ENCODE peak calls at places on chromosomes 13 and 19, in nine cellular contexts. U, H, M, Y, D, A, V, W and I are unnamed samples.

GRCh38 chr13:27455331-27455855 is 5.0 kb upstream of the MTIF3 start:
- DNase-seq in U (peak), H (no peak), M (no peak), Y (no peak), D (no peak), A (no peak), V (no peak), W (no peak), I (peak)

GRCh38 chr13:23506071-23506820 is 64.0 kb upstream of the TNFRSF19 start:
- DNase-seq in U (no peak), H (no peak), M (no peak), Y (no peak), D (no peak), A (no peak), V (no peak), W (peak), I (no peak)

GRCh38 chr19:52307275-52307674 is 10.3 kb downstream of the ZNF480 start:
- DNase-seq in U (peak), H (peak), M (no peak), Y (no peak), D (peak), A (peak), V (no peak), W (peak), I (peak)

GRCh38 chr13:97344250-97345175 is 89.5 kb upstream of the RAP2A start:
- DNase-seq in U (peak), H (peak), M (no peak), Y (peak), D (peak), A (peak), V (peak), W (peak), I (peak)

GRCh38 chr19:17999685-18000479 is 8.1 kb upstream of the ARRDC2 start:
- DNase-seq in U (no peak), H (no peak), M (no peak), Y (no peak), D (no peak), A (no peak), V (no peak), W (no peak), I (no peak)

GRCh38 chr13:110341445-110342247 is 34.6 kb downstream of the COL4A2 start:
- DNase-seq in U (no peak), H (no peak), M (no peak), Y (no peak), D (peak), A (no peak), V (no peak), W (peak), I (no peak)

GRCh38 chr19:44756089-44756562 is 7.6 kb downstream of the BCL3 start:
- DNase-seq in U (no peak), H (no peak), M (no peak), Y (no peak), D (no peak), A (no peak), V (no peak), W (peak), I (no peak)

GRCh38 chr13:61423879-61424278 is 8.2 kb upstream of the PCDH20 start:
- DNase-seq in U (no peak), H (no peak), M (no peak), Y (no peak), D (no peak), A (no peak), V (no peak), W (no peak), I (no peak)

GRCh38 chr19:35484637-35485036 is 5.6 kb downstream of the KRTDAP start:
- DNase-seq in U (no peak), H (no peak), M (no peak), Y (no peak), D (no peak), A (no peak), V (no peak), W (no peak), I (peak)

GRCh38 chr13:31192306-31192705 is 7.5 kb upstream of the B3GLCT start:
- DNase-seq in U (no peak), H (no peak), M (no peak), Y (no peak), D (no peak), A (no peak), V (no peak), W (no peak), I (no peak)

GRCh38 chr13:49060698-49061387 is 85.1 kb downstream of the FNDC3A start:
- DNase-seq in U (no peak), H (no peak), M (no peak), Y (no peak), D (no peak), A (peak), V (no peak), W (peak), I (no peak)

GRCh38 chr19:40466219-40467006 is at the start of gene SPTBN4:
- DNase-seq in U (no peak), H (peak), M (no peak), Y (peak), D (no peak), A (no peak), V (peak), W (no peak), I (peak)

GRCh38 chr19:18109363-18109730 is 11.8 kb downstream of the MAST3 start:
- DNase-seq in U (no peak), H (no peak), M (no peak), Y (peak), D (no peak), A (no peak), V (no peak), W (no peak), I (no peak)

GRCh38 chr19:49613374-49613773 is 22.4 kb downstream of the PRR12 start:
- DNase-seq in U (no peak), H (no peak), M (no peak), Y (no peak), D (peak), A (no peak), V (no peak), W (no peak), I (no peak)

DNA sequence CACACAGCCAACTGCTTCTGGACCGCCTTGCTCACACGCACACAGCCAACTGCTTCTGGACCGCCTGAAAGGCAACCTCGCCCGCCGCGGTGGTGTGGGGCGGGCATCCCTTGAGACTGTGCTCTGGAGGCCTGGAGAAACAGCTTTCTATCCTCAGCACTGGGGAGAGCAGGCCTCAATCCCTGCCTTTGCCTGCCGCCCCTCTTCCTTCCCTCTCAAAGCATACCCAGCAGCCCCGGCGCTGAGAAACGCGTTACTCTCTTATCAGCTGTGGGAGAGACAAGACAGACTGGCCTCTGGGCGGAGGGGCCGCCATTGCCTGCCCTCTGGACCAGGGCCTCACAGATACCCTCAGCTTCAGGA is 2.9 kb downstream of the LIPE start:
- DNase-seq in U (no peak), H (no peak), M (no peak), Y (no peak), D (no peak), A (no peak), V (no peak), W (no peak), I (no peak)
- H3K4me3 ChIP-seq in U (no peak), H (no peak), M (no peak), Y (peak), D (no peak), A (no peak), V (peak), W (no peak), I (no peak)

GRCh38 chr19:38228005-38228377 is 4.0 kb upstream of the DPF1 start:
- DNase-seq in U (no peak), H (peak), M (no peak), Y (no peak), D (no peak), A (no peak), V (no peak), W (no peak), I (no peak)

GRCh38 chr19:38227272-38228004 is 3.4 kb upstream of the DPF1 start:
- DNase-seq in U (no peak), H (no peak), M (no peak), Y (no peak), D (no peak), A (no peak), V (no peak), W (no peak), I (no peak)

GRCh38 chr19:38229585-38230073 is 5.6 kb upstream of the DPF1 start:
- DNase-seq in U (no peak), H (peak), M (peak), Y (peak), D (peak), A (peak), V (no peak), W (peak), I (peak)

GRCh38 chr19:38231918-38232317 is 7.9 kb upstream of the DPF1 start:
- DNase-seq in U (no peak), H (no peak), M (no peak), Y (no peak), D (no peak), A (no peak), V (no peak), W (no peak), I (no peak)

DNA sequence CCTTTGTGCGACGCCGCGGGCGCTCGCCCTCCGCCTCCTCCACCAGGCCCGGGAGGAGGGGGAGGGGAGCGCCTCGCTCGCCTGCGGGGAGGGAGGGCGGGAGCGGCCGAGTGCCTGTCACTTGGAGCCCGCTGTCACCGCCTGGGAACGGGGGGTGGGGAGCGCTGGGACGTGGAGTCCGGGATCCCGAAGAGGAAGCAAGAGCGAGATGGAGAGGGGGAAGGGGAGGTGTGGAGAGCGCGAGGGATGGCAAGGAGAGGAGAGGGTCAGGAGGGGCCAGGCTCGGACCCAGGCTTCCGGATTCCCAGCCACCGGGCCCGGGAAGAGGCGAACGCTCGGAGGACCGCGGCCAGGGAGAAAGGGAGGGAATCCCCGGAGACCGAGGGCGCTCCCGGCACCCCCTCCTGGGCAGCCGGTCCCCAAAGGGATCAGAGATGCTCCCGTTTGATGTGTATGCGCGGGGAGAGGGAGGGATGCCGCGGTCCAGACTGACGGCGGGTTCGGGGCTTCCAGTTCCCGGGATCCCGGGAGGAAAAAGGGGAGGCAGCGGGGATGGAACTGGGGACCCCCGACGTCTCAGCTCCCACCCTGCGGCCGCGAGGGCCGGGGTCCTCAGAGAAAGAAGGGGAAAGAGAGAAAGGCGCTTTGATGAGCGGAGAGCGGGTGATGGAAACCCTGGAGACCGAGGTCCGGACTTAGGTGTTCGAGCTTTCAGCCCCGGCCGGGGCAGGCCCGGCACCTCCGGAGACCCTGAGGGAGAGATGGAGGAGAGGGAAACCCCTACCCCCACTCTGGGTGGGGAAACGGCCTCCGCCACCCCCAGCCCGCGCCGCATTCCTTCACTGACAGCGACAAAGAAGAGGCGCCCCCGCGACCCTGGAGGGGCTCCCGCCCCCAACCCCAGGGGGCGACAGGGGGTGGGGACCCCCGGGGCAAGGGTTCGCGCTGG is 4.7 kb upstream of the DPF1 start:
- DNase-seq in U (no peak), H (peak), M (no peak), Y (no peak), D (no peak), A (no peak), V (no peak), W (no peak), I (no peak)
- H3K4me3 ChIP-seq in U (no peak), H (peak), M (peak), Y (no peak), D (peak), A (peak), V (no peak), W (peak), I (no peak)

DNA sequence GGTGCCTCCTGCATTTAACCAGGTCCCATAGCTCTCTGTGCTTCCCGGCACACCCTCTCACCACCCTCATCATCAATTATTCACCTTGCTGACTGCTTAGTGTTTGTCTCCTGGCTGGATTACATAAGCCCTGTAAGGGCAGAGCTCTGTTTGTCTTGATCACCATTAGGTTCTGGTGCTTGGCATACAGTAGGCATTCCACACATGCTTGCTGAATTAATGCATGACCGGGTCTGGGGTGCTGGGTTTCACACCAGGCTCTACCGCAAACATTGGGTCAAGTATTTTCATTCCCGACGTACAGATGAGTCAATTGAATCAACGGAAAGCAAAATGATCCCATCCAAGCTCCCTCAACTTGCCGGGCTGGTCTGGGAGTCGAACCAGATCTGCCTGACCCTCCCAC is 28.5 kb downstream of the VAV1 start:
- DNase-seq in U (no peak), H (no peak), M (no peak), Y (no peak), D (peak), A (peak), V (no peak), W (peak), I (no peak)
- H3K4me3 ChIP-seq in U (no peak), H (no peak), M (no peak), Y (peak), D (no peak), A (no peak), V (peak), W (no peak), I (peak)

GRCh38 chr19:5059191-5059579 is 90.3 kb downstream of the KDM4B start:
- DNase-seq in U (no peak), H (peak), M (no peak), Y (no peak), D (no peak), A (no peak), V (no peak), W (no peak), I (no peak)
- H3K4me3 ChIP-seq in U (no peak), H (no peak), M (no peak), Y (no peak), D (no peak), A (no peak), V (no peak), W (no peak), I (no peak)

GRCh38 chr19:42241279-42241678 is 1.1 kb downstream of the GSK3A start:
- DNase-seq in U (no peak), H (no peak), M (no peak), Y (no peak), D (no peak), A (no peak), V (no peak), W (no peak), I (no peak)
- H3K4me3 ChIP-seq in U (peak), H (peak), M (peak), Y (peak), D (peak), A (peak), V (peak), W (peak), I (peak)